ENCODE peak calls at places on chromosomes 13 and 19, in seven cellular contexts. One of them, this sample, is unnamed.

GRCh38 chr19:13152854-13153626 is 2.8 kb downstream of the IER2 start:
- DNase-seq in CD8-positive, alpha-beta T cell: peak
- DNase-seq in lower lobe of right lung: peak
- DNase-seq in CD4-positive, alpha-beta T cell: peak
- DNase-seq in nephron progenitor cell: peak
- DNase-seq in HFFc6: peak
- DNase-seq in cardiac fibroblast: peak
- DNase-seq in this sample: peak

GRCh38 chr13:50123862-50124535 is 108.8 kb downstream of the KCNRG start:
- DNase-seq in CD8-positive, alpha-beta T cell: peak
- DNase-seq in lower lobe of right lung: peak
- DNase-seq in CD4-positive, alpha-beta T cell: peak
- DNase-seq in nephron progenitor cell: peak
- DNase-seq in HFFc6: peak
- DNase-seq in cardiac fibroblast: peak
- DNase-seq in this sample: no peak

GRCh38 chr19:17687857-17688784 is at the start of gene UNC13A:
- DNase-seq in CD8-positive, alpha-beta T cell: peak
- DNase-seq in lower lobe of right lung: peak
- DNase-seq in CD4-positive, alpha-beta T cell: peak
- DNase-seq in nephron progenitor cell: peak
- DNase-seq in HFFc6: no peak
- DNase-seq in cardiac fibroblast: peak
- DNase-seq in this sample: peak

GRCh38 chr13:43905435-43906031 is 25.8 kb downstream of the LACC1 start:
- DNase-seq in CD8-positive, alpha-beta T cell: no peak
- DNase-seq in lower lobe of right lung: no peak
- DNase-seq in CD4-positive, alpha-beta T cell: no peak
- DNase-seq in nephron progenitor cell: peak
- DNase-seq in HFFc6: peak
- DNase-seq in cardiac fibroblast: peak
- DNase-seq in this sample: no peak

GRCh38 chr13:46668302-46668720 is 115.3 kb downstream of the LRCH1 start:
- DNase-seq in CD8-positive, alpha-beta T cell: no peak
- DNase-seq in lower lobe of right lung: no peak
- DNase-seq in CD4-positive, alpha-beta T cell: no peak
- DNase-seq in nephron progenitor cell: no peak
- DNase-seq in HFFc6: peak
- DNase-seq in cardiac fibroblast: peak
- DNase-seq in this sample: no peak

GRCh38 chr13:42140494-42140893 is 92.0 kb downstream of the DGKH start:
- DNase-seq in CD8-positive, alpha-beta T cell: no peak
- DNase-seq in lower lobe of right lung: no peak
- DNase-seq in CD4-positive, alpha-beta T cell: no peak
- DNase-seq in nephron progenitor cell: no peak
- DNase-seq in HFFc6: no peak
- DNase-seq in cardiac fibroblast: no peak
- DNase-seq in this sample: no peak

GRCh38 chr19:15666883-15667282 is 6.0 kb upstream of the CYP4F12 start:
- DNase-seq in CD8-positive, alpha-beta T cell: no peak
- DNase-seq in lower lobe of right lung: no peak
- DNase-seq in CD4-positive, alpha-beta T cell: no peak
- DNase-seq in nephron progenitor cell: no peak
- DNase-seq in HFFc6: no peak
- DNase-seq in cardiac fibroblast: no peak
- DNase-seq in this sample: no peak

GRCh38 chr13:66344770-66345367 is 885.3 kb downstream of the PCDH9 start:
- DNase-seq in CD8-positive, alpha-beta T cell: no peak
- DNase-seq in lower lobe of right lung: no peak
- DNase-seq in CD4-positive, alpha-beta T cell: no peak
- DNase-seq in nephron progenitor cell: no peak
- DNase-seq in HFFc6: no peak
- DNase-seq in cardiac fibroblast: no peak
- DNase-seq in this sample: no peak

GRCh38 chr13:42211704-42212103 is 60.2 kb upstream of the AKAP11 start:
- DNase-seq in CD8-positive, alpha-beta T cell: no peak
- DNase-seq in lower lobe of right lung: no peak
- DNase-seq in CD4-positive, alpha-beta T cell: no peak
- DNase-seq in nephron progenitor cell: no peak
- DNase-seq in HFFc6: peak
- DNase-seq in cardiac fibroblast: peak
- DNase-seq in this sample: no peak

GRCh38 chr13:95596701-95597100 is 44.2 kb downstream of the CLDN10 start:
- DNase-seq in CD8-positive, alpha-beta T cell: no peak
- DNase-seq in lower lobe of right lung: no peak
- DNase-seq in CD4-positive, alpha-beta T cell: no peak
- DNase-seq in nephron progenitor cell: no peak
- DNase-seq in HFFc6: no peak
- DNase-seq in cardiac fibroblast: no peak
- DNase-seq in this sample: no peak

GRCh38 chr19:13100871-13101589 is 1.6 kb downstream of the LYL1 start:
- DNase-seq in CD8-positive, alpha-beta T cell: no peak
- DNase-seq in lower lobe of right lung: no peak
- DNase-seq in CD4-positive, alpha-beta T cell: no peak
- DNase-seq in nephron progenitor cell: no peak
- DNase-seq in HFFc6: no peak
- DNase-seq in cardiac fibroblast: no peak
- DNase-seq in this sample: no peak

GRCh38 chr13:111326981-111327642 is 6.7 kb downstream of the TEX29 start:
- DNase-seq in CD8-positive, alpha-beta T cell: no peak
- DNase-seq in lower lobe of right lung: no peak
- DNase-seq in CD4-positive, alpha-beta T cell: no peak
- DNase-seq in nephron progenitor cell: no peak
- DNase-seq in HFFc6: no peak
- DNase-seq in cardiac fibroblast: no peak
- DNase-seq in this sample: peak

GRCh38 chr13:73428137-73428536 is 369.3 kb downstream of the KLF5 start:
- DNase-seq in CD8-positive, alpha-beta T cell: no peak
- DNase-seq in lower lobe of right lung: no peak
- DNase-seq in CD4-positive, alpha-beta T cell: no peak
- DNase-seq in nephron progenitor cell: no peak
- DNase-seq in HFFc6: peak
- DNase-seq in cardiac fibroblast: peak
- DNase-seq in this sample: no peak

GRCh38 chr13:46181799-46182490 is at the start of gene LCP1:
- DNase-seq in CD8-positive, alpha-beta T cell: peak
- DNase-seq in lower lobe of right lung: no peak
- DNase-seq in CD4-positive, alpha-beta T cell: peak
- DNase-seq in nephron progenitor cell: no peak
- DNase-seq in HFFc6: no peak
- DNase-seq in cardiac fibroblast: no peak
- DNase-seq in this sample: no peak

GRCh38 chr19:40235238-40236025 is 8.9 kb upstream of the CCNP start:
- DNase-seq in CD8-positive, alpha-beta T cell: no peak
- DNase-seq in lower lobe of right lung: peak
- DNase-seq in CD4-positive, alpha-beta T cell: no peak
- DNase-seq in nephron progenitor cell: no peak
- DNase-seq in HFFc6: no peak
- DNase-seq in cardiac fibroblast: no peak
- DNase-seq in this sample: no peak
- TF ChIP-seq CTCF in CD8-positive, alpha-beta T cell: no peak
- TF ChIP-seq CTCF in lower lobe of right lung: no peak
- TF ChIP-seq CTCF in CD4-positive, alpha-beta T cell: no peak
- TF ChIP-seq CTCF in nephron progenitor cell: peak
- TF ChIP-seq CTCF in HFFc6: peak
- TF ChIP-seq CTCF in cardiac fibroblast: peak
- TF ChIP-seq CTCF in this sample: peak

DNA sequence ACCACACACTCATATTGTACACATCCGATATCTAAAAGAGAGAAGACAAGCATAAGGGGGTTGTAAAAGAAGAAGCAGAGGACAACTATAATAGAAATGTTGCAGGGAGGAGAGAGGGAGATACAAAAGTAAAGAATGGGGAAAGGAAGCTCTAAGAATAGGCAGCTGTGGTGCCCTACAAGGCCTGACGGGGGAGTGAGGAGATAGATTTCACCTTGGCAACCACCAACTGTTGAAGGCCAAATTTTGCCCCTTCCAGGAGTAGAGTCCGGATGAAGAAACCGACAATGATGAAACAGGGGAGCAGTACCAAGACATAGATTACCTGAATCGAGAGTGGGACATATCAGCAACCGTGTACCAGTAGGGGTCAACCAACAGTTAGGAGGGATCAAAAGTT is 15.9 kb downstream of the SLC6A16 start:
- DNase-seq in CD8-positive, alpha-beta T cell: no peak
- DNase-seq in lower lobe of right lung: no peak
- DNase-seq in CD4-positive, alpha-beta T cell: no peak
- DNase-seq in nephron progenitor cell: no peak
- DNase-seq in HFFc6: no peak
- DNase-seq in cardiac fibroblast: no peak
- DNase-seq in this sample: no peak
- TF ChIP-seq CTCF in CD8-positive, alpha-beta T cell: no peak
- TF ChIP-seq CTCF in lower lobe of right lung: no peak
- TF ChIP-seq CTCF in CD4-positive, alpha-beta T cell: no peak
- TF ChIP-seq CTCF in nephron progenitor cell: no peak
- TF ChIP-seq CTCF in HFFc6: no peak
- TF ChIP-seq CTCF in cardiac fibroblast: no peak
- TF ChIP-seq CTCF in this sample: no peak

GRCh38 chr19:30682576-30683536 is 310.7 kb downstream of the ZNF536 start:
- DNase-seq in CD8-positive, alpha-beta T cell: peak
- DNase-seq in lower lobe of right lung: peak
- DNase-seq in CD4-positive, alpha-beta T cell: peak
- DNase-seq in nephron progenitor cell: peak
- DNase-seq in HFFc6: peak
- DNase-seq in cardiac fibroblast: peak
- DNase-seq in this sample: peak
- TF ChIP-seq CTCF in CD8-positive, alpha-beta T cell: peak
- TF ChIP-seq CTCF in lower lobe of right lung: peak
- TF ChIP-seq CTCF in CD4-positive, alpha-beta T cell: peak
- TF ChIP-seq CTCF in nephron progenitor cell: peak
- TF ChIP-seq CTCF in HFFc6: peak
- TF ChIP-seq CTCF in cardiac fibroblast: peak
- TF ChIP-seq CTCF in this sample: peak

GRCh38 chr19:7748756-7749155 is 1.4 kb upstream of the CD209 start:
- DNase-seq in CD8-positive, alpha-beta T cell: no peak
- DNase-seq in lower lobe of right lung: no peak
- DNase-seq in CD4-positive, alpha-beta T cell: no peak
- DNase-seq in nephron progenitor cell: no peak
- DNase-seq in HFFc6: peak
- DNase-seq in cardiac fibroblast: peak
- DNase-seq in this sample: no peak
- TF ChIP-seq CTCF in CD8-positive, alpha-beta T cell: no peak
- TF ChIP-seq CTCF in lower lobe of right lung: no peak
- TF ChIP-seq CTCF in CD4-positive, alpha-beta T cell: no peak
- TF ChIP-seq CTCF in nephron progenitor cell: no peak
- TF ChIP-seq CTCF in HFFc6: peak
- TF ChIP-seq CTCF in cardiac fibroblast: no peak
- TF ChIP-seq CTCF in this sample: no peak

This sample was measured in type B pancreatic cell.